ENCODE peak calls at places on chromosomes 6 and 20, in seven cellular contexts. One of them, this sample, is unnamed.
A peak's percentile ranks its signal among the peaks of the same experiment; 100 is the strongest.

GRCh38 chr20:23320317-23320716 is 30.3 kb upstream of the NXT1 start:
- DNase-seq in brain microvascular endothelial cell: peak; percentile 25
- DNase-seq in transverse colon: no peak
- DNase-seq in body of pancreas: no peak
- DNase-seq in GM23338: peak; percentile 47
- DNase-seq in hepatocyte: peak; percentile 23
- DNase-seq in mucosa of descending colon: no peak
- DNase-seq in this sample: no peak

GRCh38 chr6:72746276-72746675 is 124.4 kb downstream of the KCNQ5 start:
- DNase-seq in brain microvascular endothelial cell: no peak
- DNase-seq in transverse colon: no peak
- DNase-seq in body of pancreas: no peak
- DNase-seq in GM23338: no peak
- DNase-seq in hepatocyte: no peak
- DNase-seq in mucosa of descending colon: no peak
- DNase-seq in this sample: no peak

GRCh38 chr6:68527691-68528090 is 107.4 kb upstream of the ADGRB3 start:
- DNase-seq in brain microvascular endothelial cell: no peak
- DNase-seq in transverse colon: no peak
- DNase-seq in body of pancreas: no peak
- DNase-seq in GM23338: no peak
- DNase-seq in hepatocyte: no peak
- DNase-seq in mucosa of descending colon: no peak
- DNase-seq in this sample: no peak

GRCh38 chr6:14498748-14499147 is 381.2 kb downstream of the CD83 start:
- DNase-seq in brain microvascular endothelial cell: no peak
- DNase-seq in transverse colon: no peak
- DNase-seq in body of pancreas: no peak
- DNase-seq in GM23338: no peak
- DNase-seq in hepatocyte: no peak
- DNase-seq in mucosa of descending colon: no peak
- DNase-seq in this sample: no peak

GRCh38 chr20:25058051-25058796 is at the start of gene ACSS1:
- DNase-seq in brain microvascular endothelial cell: no peak
- DNase-seq in transverse colon: peak; percentile 78
- DNase-seq in body of pancreas: peak; percentile 73
- DNase-seq in GM23338: peak; percentile 74
- DNase-seq in hepatocyte: peak; percentile 68
- DNase-seq in mucosa of descending colon: peak; percentile 84
- DNase-seq in this sample: no peak

GRCh38 chr6:628772-629171 is 28.1 kb downstream of the HUS1B start:
- DNase-seq in brain microvascular endothelial cell: no peak
- DNase-seq in transverse colon: no peak
- DNase-seq in body of pancreas: no peak
- DNase-seq in GM23338: no peak
- DNase-seq in hepatocyte: no peak
- DNase-seq in mucosa of descending colon: no peak
- DNase-seq in this sample: no peak

GRCh38 chr6:75084872-75085381 is 120.9 kb downstream of the COL12A1 start:
- DNase-seq in brain microvascular endothelial cell: no peak
- DNase-seq in transverse colon: peak; percentile 20
- DNase-seq in body of pancreas: peak; percentile 56
- DNase-seq in GM23338: peak; percentile 72
- DNase-seq in hepatocyte: peak; percentile 76
- DNase-seq in mucosa of descending colon: peak; percentile 39
- DNase-seq in this sample: no peak

GRCh38 chr20:706366-706885 is 30.8 kb upstream of the SCRT2 start:
- DNase-seq in brain microvascular endothelial cell: no peak
- DNase-seq in transverse colon: no peak
- DNase-seq in body of pancreas: no peak
- DNase-seq in GM23338: no peak
- DNase-seq in hepatocyte: no peak
- DNase-seq in mucosa of descending colon: no peak
- DNase-seq in this sample: no peak

GRCh38 chr20:48718914-48719578 is 108.8 kb downstream of the PREX1 start:
- DNase-seq in brain microvascular endothelial cell: no peak
- DNase-seq in transverse colon: peak; percentile 39
- DNase-seq in body of pancreas: no peak
- DNase-seq in GM23338: no peak
- DNase-seq in hepatocyte: no peak
- DNase-seq in mucosa of descending colon: peak; percentile 55
- DNase-seq in this sample: no peak

GRCh38 chr20:52828199-52828598 is 144.0 kb upstream of the TSHZ2 start:
- DNase-seq in brain microvascular endothelial cell: no peak
- DNase-seq in transverse colon: no peak
- DNase-seq in body of pancreas: no peak
- DNase-seq in GM23338: no peak
- DNase-seq in hepatocyte: no peak
- DNase-seq in mucosa of descending colon: no peak
- DNase-seq in this sample: no peak

GRCh38 chr6:36033935-36034334 is 6.3 kb downstream of the MAPK14 start:
- DNase-seq in brain microvascular endothelial cell: no peak
- DNase-seq in transverse colon: no peak
- DNase-seq in body of pancreas: no peak
- DNase-seq in GM23338: no peak
- DNase-seq in hepatocyte: no peak
- DNase-seq in mucosa of descending colon: no peak
- DNase-seq in this sample: no peak

GRCh38 chr6:11811644-11812264 is 33.2 kb upstream of the ADTRP start:
- DNase-seq in brain microvascular endothelial cell: no peak
- DNase-seq in transverse colon: no peak
- DNase-seq in body of pancreas: no peak
- DNase-seq in GM23338: no peak
- DNase-seq in hepatocyte: no peak
- DNase-seq in mucosa of descending colon: no peak
- DNase-seq in this sample: no peak

GRCh38 chr6:18384621-18385020 is 2.5 kb upstream of the RNF144B start:
- DNase-seq in brain microvascular endothelial cell: no peak
- DNase-seq in transverse colon: no peak
- DNase-seq in body of pancreas: no peak
- DNase-seq in GM23338: no peak
- DNase-seq in hepatocyte: no peak
- DNase-seq in mucosa of descending colon: no peak
- DNase-seq in this sample: no peak

GRCh38 chr6:77762386-77762785 is 109.5 kb downstream of the MEI4 start:
- DNase-seq in brain microvascular endothelial cell: no peak
- DNase-seq in transverse colon: no peak
- DNase-seq in body of pancreas: no peak
- DNase-seq in GM23338: no peak
- DNase-seq in hepatocyte: no peak
- DNase-seq in mucosa of descending colon: no peak
- DNase-seq in this sample: no peak

GRCh38 chr6:47286301-47286700 is 23.4 kb downstream of the TNFRSF21 start:
- DNase-seq in brain microvascular endothelial cell: no peak
- DNase-seq in transverse colon: no peak
- DNase-seq in body of pancreas: no peak
- DNase-seq in GM23338: no peak
- DNase-seq in hepatocyte: no peak
- DNase-seq in mucosa of descending colon: no peak
- DNase-seq in this sample: no peak

GRCh38 chr6:154502564-154502963 is 7.9 kb downstream of the CNKSR3 start:
- DNase-seq in brain microvascular endothelial cell: no peak
- DNase-seq in transverse colon: no peak
- DNase-seq in body of pancreas: no peak
- DNase-seq in GM23338: no peak
- DNase-seq in hepatocyte: no peak
- DNase-seq in mucosa of descending colon: no peak
- DNase-seq in this sample: no peak

GRCh38 chr6:154501287-154501868 is 9.1 kb downstream of the CNKSR3 start:
- DNase-seq in brain microvascular endothelial cell: no peak
- DNase-seq in transverse colon: no peak
- DNase-seq in body of pancreas: no peak
- DNase-seq in GM23338: no peak
- DNase-seq in hepatocyte: no peak
- DNase-seq in mucosa of descending colon: no peak
- DNase-seq in this sample: no peak

GRCh38 chr6:154499854-154500589 is 10.5 kb downstream of the CNKSR3 start:
- DNase-seq in brain microvascular endothelial cell: no peak
- DNase-seq in transverse colon: no peak
- DNase-seq in body of pancreas: no peak
- DNase-seq in GM23338: no peak
- DNase-seq in hepatocyte: no peak
- DNase-seq in mucosa of descending colon: no peak
- DNase-seq in this sample: no peak

GRCh38 chr6:154498340-154498934 is 12.0 kb downstream of the CNKSR3 start:
- DNase-seq in brain microvascular endothelial cell: no peak
- DNase-seq in transverse colon: no peak
- DNase-seq in body of pancreas: no peak
- DNase-seq in GM23338: no peak
- DNase-seq in hepatocyte: no peak
- DNase-seq in mucosa of descending colon: no peak
- DNase-seq in this sample: no peak

GRCh38 chr6:154500769-154501171 is 9.7 kb downstream of the CNKSR3 start:
- DNase-seq in brain microvascular endothelial cell: no peak
- DNase-seq in transverse colon: no peak
- DNase-seq in body of pancreas: peak; percentile 25
- DNase-seq in GM23338: peak; percentile 72
- DNase-seq in hepatocyte: peak; percentile 34
- DNase-seq in mucosa of descending colon: no peak
- DNase-seq in this sample: no peak
- TF ChIP-seq CTCF in brain microvascular endothelial cell: peak; percentile 66
- TF ChIP-seq CTCF in transverse colon: peak; percentile 43
- TF ChIP-seq CTCF in body of pancreas: peak; percentile 32
- TF ChIP-seq CTCF in GM23338: peak; percentile 76
- TF ChIP-seq CTCF in hepatocyte: peak; percentile 47
- TF ChIP-seq CTCF in mucosa of descending colon: peak; percentile 21
- TF ChIP-seq CTCF in this sample: peak; percentile 35

DNA sequence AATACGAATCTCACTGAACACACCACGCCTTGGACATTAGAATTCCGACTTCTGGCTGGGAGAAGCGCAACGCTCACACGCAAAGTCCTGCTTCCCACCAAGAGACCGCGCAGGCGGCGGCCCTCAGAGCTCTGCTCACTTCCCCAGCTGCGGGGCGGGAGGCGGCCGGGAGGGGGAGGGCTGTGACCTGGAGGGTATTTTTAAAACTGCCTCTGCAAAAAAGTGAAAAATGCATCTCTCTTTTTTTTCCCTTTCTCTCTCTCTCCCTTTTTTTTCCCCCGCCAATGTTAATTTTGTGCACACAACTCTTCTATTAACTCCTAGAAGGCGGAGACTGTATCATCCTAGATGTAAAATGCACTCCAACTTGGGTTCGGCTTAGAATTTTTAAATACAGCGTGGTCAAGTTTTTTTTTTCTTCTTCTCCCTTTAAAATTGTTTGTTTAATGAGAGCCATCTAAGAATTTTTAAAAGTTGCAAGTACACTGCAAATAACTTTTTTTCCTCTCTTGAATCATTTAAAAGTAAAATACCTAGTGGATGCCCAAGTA is 66.4 kb downstream of the STX11 start:
- DNase-seq in brain microvascular endothelial cell: no peak
- DNase-seq in transverse colon: no peak
- DNase-seq in body of pancreas: no peak
- DNase-seq in GM23338: peak; percentile 82
- DNase-seq in hepatocyte: no peak
- DNase-seq in mucosa of descending colon: no peak
- DNase-seq in this sample: no peak
- H3K4me3 ChIP-seq in brain microvascular endothelial cell: peak overlapping the region; percentile 73
- H3K4me3 ChIP-seq in transverse colon: peak overlapping the region; percentile 60
- H3K4me3 ChIP-seq in body of pancreas: peak overlapping the region; percentile 35
- H3K4me3 ChIP-seq in GM23338: peak overlapping the region; percentile 66
- H3K4me3 ChIP-seq in hepatocyte: peak overlapping the region; percentile 24
- H3K4me3 ChIP-seq in mucosa of descending colon: peak overlapping the region; percentile 51
- H3K4me3 ChIP-seq in this sample: peak overlapping the region; percentile 25

DNA sequence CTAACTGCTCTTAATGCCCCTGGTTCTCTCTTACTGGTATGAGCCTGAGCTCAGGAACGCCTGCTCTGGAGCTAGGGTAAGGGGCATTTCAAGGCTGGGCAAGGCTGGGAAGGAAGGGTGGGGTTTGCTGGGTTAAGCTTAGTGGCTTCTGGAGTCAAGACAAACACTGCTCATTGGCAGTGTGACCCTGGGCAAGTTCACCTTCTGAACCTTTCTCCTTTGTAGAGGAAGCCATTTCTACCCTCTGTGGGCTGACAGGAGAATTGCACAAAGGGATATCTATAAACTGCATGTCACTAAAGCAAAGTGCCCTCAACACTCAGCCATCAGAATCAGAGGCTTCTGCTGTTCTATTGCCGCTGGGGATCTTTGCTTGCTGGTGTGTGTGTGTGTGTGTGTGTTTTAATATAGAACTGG is 20.3 kb upstream of the LRRN4 start:
- DNase-seq in brain microvascular endothelial cell: no peak
- DNase-seq in transverse colon: no peak
- DNase-seq in body of pancreas: peak; percentile 34
- DNase-seq in GM23338: peak; percentile 41
- DNase-seq in hepatocyte: peak; percentile 49
- DNase-seq in mucosa of descending colon: no peak
- DNase-seq in this sample: no peak
- TF ChIP-seq CTCF in brain microvascular endothelial cell: peak; percentile 57
- TF ChIP-seq CTCF in transverse colon: no peak
- TF ChIP-seq CTCF in body of pancreas: peak; percentile 34
- TF ChIP-seq CTCF in GM23338: peak; percentile 35
- TF ChIP-seq CTCF in hepatocyte: peak; percentile 35
- TF ChIP-seq CTCF in mucosa of descending colon: no peak
- TF ChIP-seq CTCF in this sample: peak; percentile 21

GRCh38 chr6:45420083-45420908 is 42.6 kb upstream of the SUPT3H start:
- DNase-seq in brain microvascular endothelial cell: peak; percentile 53
- DNase-seq in transverse colon: peak; percentile 56
- DNase-seq in body of pancreas: peak; percentile 13
- DNase-seq in GM23338: peak; percentile 58
- DNase-seq in hepatocyte: peak; percentile 10
- DNase-seq in mucosa of descending colon: peak; percentile 37
- DNase-seq in this sample: no peak

GRCh38 chr6:45421700-45422540 is 44.2 kb upstream of the SUPT3H start:
- DNase-seq in brain microvascular endothelial cell: peak; percentile 54
- DNase-seq in transverse colon: peak; percentile 66
- DNase-seq in body of pancreas: peak; percentile 46
- DNase-seq in GM23338: peak; percentile 57
- DNase-seq in hepatocyte: peak; percentile 70
- DNase-seq in mucosa of descending colon: peak; percentile 70
- DNase-seq in this sample: no peak

GRCh38 chr6:45420909-45421699 is 43.4 kb upstream of the SUPT3H start:
- DNase-seq in brain microvascular endothelial cell: no peak
- DNase-seq in transverse colon: no peak
- DNase-seq in body of pancreas: no peak
- DNase-seq in GM23338: peak; percentile 47
- DNase-seq in hepatocyte: peak; percentile 6
- DNase-seq in mucosa of descending colon: no peak
- DNase-seq in this sample: no peak

GRCh38 chr6:45417461-45417860 is 39.7 kb upstream of the SUPT3H start:
- DNase-seq in brain microvascular endothelial cell: no peak
- DNase-seq in transverse colon: no peak
- DNase-seq in body of pancreas: no peak
- DNase-seq in GM23338: no peak
- DNase-seq in hepatocyte: no peak
- DNase-seq in mucosa of descending colon: no peak
- DNase-seq in this sample: no peak

DNA sequence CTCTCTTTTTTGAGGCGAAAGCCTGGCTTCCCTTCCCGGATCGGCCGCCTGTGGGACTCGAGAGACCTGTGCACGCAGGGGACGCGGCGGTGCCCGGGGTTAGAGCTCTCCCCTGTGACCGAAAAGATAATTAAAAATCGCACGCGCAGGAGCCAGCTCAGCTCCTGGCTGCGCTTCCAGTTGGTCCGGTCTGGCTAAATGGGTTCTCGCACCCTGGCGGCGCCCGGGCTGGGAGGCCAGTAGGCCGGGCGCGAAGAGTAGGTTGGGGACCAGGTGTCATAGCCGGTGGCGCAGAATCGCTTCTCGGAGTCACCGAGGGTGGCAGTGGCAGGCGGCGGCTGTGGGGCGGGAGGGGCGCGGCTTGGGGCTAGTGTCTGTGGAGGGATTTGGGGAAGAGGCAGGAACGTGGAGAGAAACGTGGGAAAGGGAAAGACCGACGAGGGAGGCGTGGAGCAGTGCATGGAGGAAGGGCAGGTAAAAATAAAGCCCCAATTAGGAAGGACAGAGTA is 41.9 kb upstream of the SUPT3H start:
- DNase-seq in brain microvascular endothelial cell: peak; percentile 24
- DNase-seq in transverse colon: peak; percentile 72
- DNase-seq in body of pancreas: peak; percentile 64
- DNase-seq in GM23338: peak; percentile 86
- DNase-seq in hepatocyte: peak; percentile 77
- DNase-seq in mucosa of descending colon: peak; percentile 71
- DNase-seq in this sample: no peak
- H3K4me3 ChIP-seq in brain microvascular endothelial cell: peak overlapping the region; percentile 98
- H3K4me3 ChIP-seq in transverse colon: peak overlapping the region; percentile 5
- H3K4me3 ChIP-seq in body of pancreas: no peak overlapping the region
- H3K4me3 ChIP-seq in GM23338: peak overlapping the region; percentile 90
- H3K4me3 ChIP-seq in hepatocyte: no peak overlapping the region
- H3K4me3 ChIP-seq in mucosa of descending colon: no peak overlapping the region
- H3K4me3 ChIP-seq in this sample: peak overlapping the region; percentile 69